ENCODE peak calls at places on chromosomes 6 and 20, in nine cellular contexts. D is Panc1, E is endodermal cell, J is AG04450, V is upper lobe of right lung, L is A549, R is right atrium auricular region, I is pancreas, B is psoas muscle. P is an unnamed sample.

GRCh38 chr6:20755631-20756030 is 221.4 kb downstream of the CDKAL1 start:
- DNase-seq in V (no peak), E (no peak), J (no peak), R (no peak), B (no peak), L (no peak), D (no peak), I (no peak), P (no peak)

GRCh38 chr6:52284131-52284459 is 447 bp downstream of the MCM3 start:
- DNase-seq in E (peak), I (peak), R (peak), L (no peak), V (no peak), J (no peak), B (peak), D (no peak), P (no peak)

GRCh38 chr6:34836451-34836850 is 44.6 kb downstream of the BLTP3A start:
- DNase-seq in E (no peak), R (no peak), L (no peak), D (no peak), I (no peak), J (no peak), B (no peak), V (no peak), P (no peak)

GRCh38 chr20:44618318-44618731 is 33.2 kb downstream of the ADA start:
- DNase-seq in I (no peak), D (no peak), B (peak), R (no peak), L (no peak), J (no peak), E (no peak), V (peak), P (no peak)

GRCh38 chr20:5552154-5552553 is 198.0 kb upstream of the SHLD1 start:
- DNase-seq in R (no peak), J (no peak), E (no peak), I (no peak), D (no peak), L (no peak), B (no peak), V (no peak), P (no peak)

GRCh38 chr6:170080828-170081368 is 210.0 kb downstream of the DLL1 start:
- DNase-seq in R (no peak), V (no peak), L (no peak), I (no peak), J (no peak), B (peak), D (no peak), E (peak), P (peak)

GRCh38 chr20:47276856-47277541 is 79.5 kb downstream of the ZMYND8 start:
- DNase-seq in R (peak), V (no peak), D (no peak), E (no peak), J (no peak), I (no peak), L (no peak), B (peak), P (no peak)

GRCh38 chr20:62356948-62357667 is 10.0 kb downstream of the LAMA5 start:
- DNase-seq in E (peak), D (no peak), J (no peak), B (peak), L (no peak), R (no peak), V (no peak), I (peak), P (no peak)

GRCh38 chr20:45041464-45042337 is 59.2 kb downstream of the KCNS1 start:
- DNase-seq in J (no peak), V (no peak), R (no peak), I (no peak), L (no peak), D (peak), B (no peak), E (peak), P (no peak)

GRCh38 chr20:59064214-59064722 is 21.7 kb upstream of the PRELID3B start:
- DNase-seq in E (no peak), D (no peak), J (no peak), R (no peak), V (no peak), B (no peak), I (no peak), L (no peak), P (no peak)

GRCh38 chr6:33215761-33216649 is 7.7 kb downstream of the RING1 start:
- DNase-seq in E (no peak), B (no peak), J (no peak), I (peak), V (no peak), L (no peak), R (no peak), D (no peak), P (no peak)

GRCh38 chr6:73314577-73315492 is 39.2 kb downstream of the DPPA5 start:
- DNase-seq in I (no peak), R (no peak), L (no peak), B (no peak), E (no peak), V (no peak), J (no peak), D (no peak), P (no peak)

GRCh38 chr6:96742702-96743101 is 94.6 kb downstream of the GPR63 start:
- DNase-seq in V (no peak), L (no peak), E (no peak), J (no peak), B (no peak), D (no peak), R (no peak), I (no peak), P (no peak)

GRCh38 chr20:22771706-22772105 is 187.3 kb upstream of the FOXA2 start:
- DNase-seq in V (no peak), R (no peak), E (no peak), J (no peak), L (no peak), B (no peak), D (no peak), I (no peak), P (no peak)

GRCh38 chr20:36017034-36017951 is 48.9 kb downstream of the CNBD2 start:
- DNase-seq in L (peak), J (peak), V (peak), I (no peak), R (no peak), D (no peak), E (peak), B (no peak), P (peak)

GRCh38 chr6:126252154-126252553 is 87.8 kb upstream of the CENPW start:
- DNase-seq in E (peak), L (no peak), I (no peak), B (no peak), D (no peak), J (no peak), R (no peak), V (no peak), P (no peak)

GRCh38 chr6:168823397-168824020 is 382.5 kb downstream of the SMOC2 start:
- DNase-seq in J (no peak), R (no peak), D (no peak), E (peak), B (no peak), I (no peak), L (no peak), V (no peak), P (no peak)

GRCh38 chr6:24949020-24949569 is 13.3 kb upstream of the RIPOR2 start:
- DNase-seq in J (no peak), E (no peak), D (no peak), L (no peak), R (no peak), V (no peak), B (no peak), I (no peak), P (no peak)

GRCh38 chr6:81166770-81167169 is 585.7 kb downstream of the TENT5A start:
- DNase-seq in L (no peak), J (peak), V (no peak), D (no peak), E (no peak), I (no peak), B (no peak), R (no peak), P (no peak)

GRCh38 chr6:43924222-43924702 is 154.3 kb downstream of the VEGFA start:
- DNase-seq in I (no peak), D (no peak), J (no peak), V (peak), L (no peak), B (no peak), E (no peak), R (no peak), P (no peak)

GRCh38 chr6:89940225-89941027 is 46.2 kb downstream of the GJA10 start:
- DNase-seq in D (peak), V (no peak), R (peak), E (peak), I (no peak), L (peak), B (no peak), J (peak), P (peak)

GRCh38 chr6:49462071-49462470 is 982 bp downstream of the MMUT start:
- DNase-seq in D (no peak), B (no peak), R (no peak), J (no peak), E (no peak), I (no peak), V (no peak), L (no peak), P (no peak)

GRCh38 chr6:13716955-13717295 is 5.3 kb upstream of the RANBP9 start:
- DNase-seq in E (no peak), J (no peak), R (no peak), I (peak), V (no peak), B (no peak), L (no peak), D (no peak), P (no peak)
- TF ChIP-seq CTCF in E (no peak), J (no peak), R (no peak), I (no peak), V (no peak), B (no peak), L (no peak), D (no peak), P (no peak)

DNA sequence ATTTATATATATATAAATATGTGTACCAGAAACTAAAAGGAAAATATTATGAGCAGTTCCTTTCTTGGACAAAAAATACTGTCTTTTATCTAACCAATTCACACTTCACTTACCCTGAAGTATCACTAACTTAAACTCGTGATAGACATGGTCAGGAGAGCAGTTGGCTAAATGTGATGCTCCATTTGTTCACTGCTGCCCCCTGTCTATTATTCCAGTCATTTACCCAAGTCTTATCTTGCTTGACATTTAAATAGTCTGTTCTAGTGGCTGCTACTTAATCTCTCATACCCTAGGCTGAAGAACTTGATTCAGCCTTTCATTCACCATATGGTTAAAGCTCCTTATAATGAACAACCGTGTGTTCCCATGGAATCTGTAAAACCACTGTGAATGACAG is 789.6 kb upstream of the EYS start:
- DNase-seq in J (no peak), B (no peak), R (no peak), D (peak), I (no peak), E (no peak), V (no peak), L (no peak), P (no peak)
- TF ChIP-seq CTCF in J (peak), B (no peak), R (no peak), D (peak), I (no peak), E (peak), V (peak), L (no peak), P (peak)

GRCh38 chr6:27132532-27133280 is 114.8 kb upstream of the PRSS16 start:
- DNase-seq in R (peak), E (peak), D (peak), B (peak), J (peak), L (peak), I (peak), V (peak), P (peak)
- TF ChIP-seq CTCF in R (no peak), E (no peak), D (no peak), B (no peak), J (no peak), L (no peak), I (no peak), V (no peak), P (no peak)

GRCh38 chr20:41853803-41854202 is 235.6 kb upstream of the CHD6 start:
- DNase-seq in L (no peak), E (no peak), J (no peak), B (no peak), D (no peak), I (no peak), R (no peak), V (no peak), P (no peak)

GRCh38 chr20:41848180-41848579 is 230.0 kb upstream of the CHD6 start:
- DNase-seq in R (no peak), V (no peak), J (no peak), I (no peak), D (no peak), L (no peak), B (no peak), E (no peak), P (no peak)
- TF ChIP-seq CTCF in R (no peak), V (no peak), J (no peak), I (no peak), D (no peak), L (no peak), B (no peak), E (peak), P (no peak)

GRCh38 chr20:24780648-24781047 is 168.4 kb upstream of the CST7 start:
- DNase-seq in R (no peak), J (no peak), D (no peak), V (peak), L (no peak), I (peak), B (peak), E (peak), P (no peak)
- TF ChIP-seq CTCF in R (no peak), J (no peak), D (no peak), V (no peak), L (no peak), I (no peak), B (no peak), E (no peak), P (no peak)

GRCh38 chr6:139291813-139292619 is at the start of gene TXLNB:
- DNase-seq in J (peak), D (no peak), V (peak), B (peak), I (no peak), E (peak), R (peak), L (no peak), P (no peak)
- TF ChIP-seq CTCF in J (no peak), D (no peak), V (no peak), B (no peak), I (no peak), E (peak), R (no peak), L (no peak), P (no peak)

GRCh38 chr6:100906325-100906724 is 25.2 kb upstream of the ASCC3 start:
- DNase-seq in I (no peak), V (no peak), D (no peak), R (no peak), B (no peak), J (no peak), L (no peak), E (no peak), P (no peak)
- TF ChIP-seq CTCF in I (no peak), V (no peak), D (peak), R (no peak), B (no peak), J (no peak), L (no peak), E (peak), P (no peak)

GRCh38 chr6:159540152-159540551 is 152.9 kb downstream of the SOD2 start:
- DNase-seq in L (no peak), I (no peak), B (no peak), D (no peak), R (no peak), E (peak), V (no peak), J (no peak), P (no peak)
- TF ChIP-seq CTCF in L (no peak), I (no peak), B (no peak), D (peak), R (no peak), E (peak), V (peak), J (peak), P (peak)

P was measured in mesothelial cell of epicardium.